ENCODE peak calls at places on chromosome 5, in eight cellular contexts. P is vagina, J is Karpas-422, A is GM23248, U is tibial nerve, K is Caco-2, C is NT2/D1, I is cardiac muscle cell. H is an unnamed sample.

GRCh38 chr5:4028384-4028783 is 432.8 kb downstream of the IRX1 start:
- DNase-seq in U (no peak), C (no peak), J (no peak), P (no peak), K (no peak), I (no peak), A (no peak), H (no peak)

GRCh38 chr5:81783401-81783800 is 32.5 kb upstream of the SSBP2 start:
- DNase-seq in I (no peak), J (no peak), U (no peak), C (no peak), K (no peak), A (peak; percentile 29), P (no peak), H (no peak)

GRCh38 chr5:59174248-59174844 is 591.5 kb downstream of the RAB3C start:
- DNase-seq in A (peak; percentile 81), C (peak; percentile 35), U (peak; percentile 25), I (peak; percentile 70), K (peak; percentile 66), J (peak; percentile 73), P (no peak), H (peak; percentile 63)

GRCh38 chr5:137629646-137630045 is 106.2 kb downstream of the KLHL3 start:
- DNase-seq in U (no peak), P (no peak), I (peak; percentile 76), K (no peak), C (peak; percentile 20), A (peak; percentile 71), J (peak; percentile 82), H (peak; percentile 59)

GRCh38 chr5:61768692-61769281 is 436.7 kb downstream of the ZSWIM6 start:
- DNase-seq in J (peak; percentile 79), U (no peak), P (no peak), C (peak; percentile 44), I (peak; percentile 47), K (peak; percentile 67), A (peak; percentile 38), H (no peak)

GRCh38 chr5:6581559-6582426 is 51.1 kb downstream of the NSUN2 start:
- DNase-seq in P (peak; percentile 42), J (no peak), A (no peak), C (no peak), K (no peak), U (no peak), I (no peak), H (no peak)

GRCh38 chr5:10481241-10481932 is 39.7 kb downstream of the ROPN1L start:
- DNase-seq in C (peak; percentile 47), A (no peak), K (peak; percentile 90), U (no peak), J (peak; percentile 61), P (no peak), I (no peak), H (no peak)

GRCh38 chr5:947626-948471 is 55.2 kb downstream of the TRIP13 start:
- DNase-seq in J (no peak), U (no peak), C (no peak), I (no peak), K (no peak), A (peak; percentile 15), P (no peak), H (no peak)

GRCh38 chr5:3622961-3623360 is 27.3 kb downstream of the IRX1 start:
- DNase-seq in C (no peak), A (no peak), J (no peak), P (no peak), I (no peak), U (no peak), K (no peak), H (no peak)

GRCh38 chr5:125044491-125045282 is 298.2 kb upstream of the ZNF608 start:
- DNase-seq in K (no peak), C (no peak), A (peak; percentile 6), U (no peak), P (no peak), I (peak; percentile 25), J (no peak), H (no peak)

GRCh38 chr5:101142102-101142501 is 239.0 kb upstream of the ST8SIA4 start:
- DNase-seq in K (no peak), P (no peak), I (no peak), C (no peak), A (no peak), J (no peak), U (no peak), H (no peak)

GRCh38 chr5:154899107-154899816 is 38.7 kb downstream of the GEMIN5 start:
- DNase-seq in A (peak; percentile 30), C (no peak), I (no peak), K (no peak), P (no peak), U (peak; percentile 49), J (no peak), H (no peak)

GRCh38 chr5:153490124-153491085 is at the start of gene GRIA1:
- DNase-seq in I (peak; percentile 65), J (no peak), C (peak; percentile 16), A (peak; percentile 40), P (no peak), K (no peak), U (no peak), H (no peak)

GRCh38 chr5:56357426-56357825 is 124.3 kb upstream of the ANKRD55 start:
- DNase-seq in C (peak; percentile 22), A (no peak), U (no peak), K (peak; percentile 91), P (no peak), I (no peak), J (no peak), H (no peak)
- H3K4me1 ChIP-seq in C (no peaks in the 10 kb centered on the region), A (peaks cover 12% of the 10 kb centered on the region), U (peaks cover 22% of the 10 kb centered on the region), K (peaks cover 75% of the 10 kb centered on the region), P (peaks cover 8% of the 10 kb centered on the region), I (peaks cover 4% of the 10 kb centered on the region), J (peaks cover 8% of the 10 kb centered on the region), H (no peaks in the 10 kb centered on the region)

DNA sequence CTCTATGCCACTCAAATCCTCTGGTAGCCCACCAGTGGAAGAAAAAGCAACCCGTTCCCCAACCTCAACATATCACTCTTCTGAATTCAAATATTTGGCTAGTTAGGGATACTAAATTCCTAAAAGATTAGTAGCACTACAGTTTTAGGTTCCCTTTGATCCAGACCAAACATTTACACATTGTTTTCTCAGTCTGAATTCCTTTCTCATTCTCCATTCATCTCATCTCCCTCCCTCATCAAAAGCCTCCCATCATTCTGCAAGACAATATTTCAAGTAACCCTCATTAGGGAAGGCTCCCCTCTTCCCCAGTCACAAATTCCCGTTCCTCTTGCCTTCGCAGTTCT is 26.3 kb downstream of the ADAM19 start:
- DNase-seq in U (no peak), I (no peak), J (no peak), K (no peak), P (no peak), C (no peak), A (peak; percentile 56), H (no peak)
- H3K4me1 ChIP-seq in U (peaks cover 22% of the 10 kb centered on the region), I (peaks cover 6% of the 10 kb centered on the region), J (peaks cover 9% of the 10 kb centered on the region), K (peaks cover 58% of the 10 kb centered on the region), P (peaks cover 50% of the 10 kb centered on the region), C (no peaks in the 10 kb centered on the region), A (peaks cover 42% of the 10 kb centered on the region), H (no peaks in the 10 kb centered on the region)

GRCh38 chr5:177128551-177128976 is 5.0 kb upstream of the NSD1 start:
- DNase-seq in J (no peak), K (peak; percentile 13), U (no peak), A (peak; percentile 26), I (no peak), P (no peak), C (no peak), H (no peak)
- H3K4me1 ChIP-seq in J (peaks cover 20% of the 10 kb centered on the region), K (peaks cover 3% of the 10 kb centered on the region), U (peaks cover 8% of the 10 kb centered on the region), A (peaks cover 8% of the 10 kb centered on the region), I (no peaks in the 10 kb centered on the region), P (no peaks in the 10 kb centered on the region), C (peaks cover 17% of the 10 kb centered on the region), H (peaks cover 11% of the 10 kb centered on the region)

DNA sequence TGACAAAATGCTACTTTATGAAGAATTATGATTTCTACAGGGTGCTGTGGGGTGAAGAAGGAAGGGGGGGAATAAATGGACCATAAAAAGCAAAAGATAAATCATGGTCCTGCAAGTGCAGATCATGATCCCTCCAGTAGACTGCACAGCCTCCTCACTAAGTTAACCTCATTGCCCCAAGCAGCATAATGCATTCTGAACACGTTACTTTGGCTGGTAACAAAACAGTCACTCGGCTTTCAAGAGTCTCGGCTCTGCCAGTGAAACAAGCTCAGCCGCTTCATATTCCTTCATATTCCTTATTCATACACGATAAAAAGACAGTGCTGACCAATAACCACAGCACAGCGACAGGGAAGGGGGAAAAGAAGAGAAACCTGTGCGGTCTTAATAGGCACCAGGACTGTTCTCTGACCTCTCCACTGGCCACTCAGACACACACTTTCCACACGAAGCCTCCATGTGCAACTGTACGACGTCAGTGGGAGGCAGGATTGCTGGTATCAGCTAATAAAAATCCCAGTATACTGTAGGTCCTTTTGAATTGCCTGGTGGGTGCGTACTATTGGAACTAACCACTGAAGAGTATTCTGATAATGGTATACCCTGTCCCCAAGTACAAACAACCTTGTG is 60.5 kb downstream of the ANKH start:
- DNase-seq in A (no peak), J (no peak), K (no peak), C (no peak), I (no peak), U (no peak), P (no peak), H (no peak)
- H3K4me1 ChIP-seq in A (peaks cover 26% of the 10 kb centered on the region), J (no peaks in the 10 kb centered on the region), K (no peaks in the 10 kb centered on the region), C (no peaks in the 10 kb centered on the region), I (no peaks in the 10 kb centered on the region), U (peaks cover 20% of the 10 kb centered on the region), P (peaks cover 28% of the 10 kb centered on the region), H (peaks cover 42% of the 10 kb centered on the region)

GRCh38 chr5:36904677-36905076 is 28.1 kb downstream of the NIPBL start:
- DNase-seq in K (no peak), C (no peak), A (no peak), J (no peak), I (no peak), U (no peak), P (no peak), H (no peak)
- H3K4me1 ChIP-seq in K (no peaks in the 10 kb centered on the region), C (no peaks in the 10 kb centered on the region), A (peaks cover 9% of the 10 kb centered on the region), J (peaks cover 15% of the 10 kb centered on the region), I (no peaks in the 10 kb centered on the region), U (no peaks in the 10 kb centered on the region), P (peaks cover 28% of the 10 kb centered on the region), H (peaks cover 8% of the 10 kb centered on the region)

GRCh38 chr5:174423538-174423937 is 300.8 kb upstream of the MSX2 start:
- DNase-seq in J (no peak), A (no peak), U (no peak), K (no peak), C (no peak), I (peak; percentile 27), P (peak; percentile 60), H (no peak)
- H3K4me1 ChIP-seq in J (no peaks in the 10 kb centered on the region), A (no peaks in the 10 kb centered on the region), U (peaks cover 6% of the 10 kb centered on the region), K (peaks cover 18% of the 10 kb centered on the region), C (no peaks in the 10 kb centered on the region), I (peaks cover 43% of the 10 kb centered on the region), P (peaks cover 20% of the 10 kb centered on the region), H (no peaks in the 10 kb centered on the region)

H was measured in naive thymus-derived CD4-positive, alpha-beta T cell.